ENCODE peak calls at places on chromosomes 6 and 20, in eight cellular contexts. H is HCT116, W is GM12878, C is HepG2, N is K562, P is H1, G is SK-N-SH, D is endothelial cell of umbilical vein. E is an unnamed sample.

GRCh38 chr20:48025061-48025515 is 239.8 kb upstream of the SULF2 start:
- DNase-seq in W (no peak), D (no peak), C (no peak), P (no peak), G (peak; percentile 76), N (no peak), H (no peak), E (peak; percentile 21)

GRCh38 chr6:43851204-43851855 is 81.3 kb downstream of the VEGFA start:
- DNase-seq in P (no peak), D (no peak), C (peak; percentile 36), G (no peak), H (no peak), N (no peak), W (no peak), E (peak; percentile 41)

GRCh38 chr6:2911171-2911570 is 8.1 kb upstream of the SERPINB9 start:
- DNase-seq in N (no peak), W (no peak), P (no peak), C (no peak), D (no peak), H (no peak), G (no peak), E (no peak)

GRCh38 chr6:39310542-39310941 is 3.7 kb downstream of the KCNK17 start:
- DNase-seq in P (no peak), D (no peak), N (no peak), W (no peak), G (no peak), H (no peak), C (no peak), E (no peak)

GRCh38 chr20:19540401-19540800 is 217.7 kb upstream of the RIN2 start:
- DNase-seq in C (no peak), G (no peak), N (no peak), W (no peak), D (no peak), H (no peak), P (no peak), E (no peak)

GRCh38 chr20:7571521-7572065 is 368.7 kb downstream of the HAO1 start:
- DNase-seq in D (no peak), P (no peak), N (no peak), W (no peak), C (no peak), G (no peak), H (no peak), E (no peak)

GRCh38 chr6:38436726-38437465 is 202.8 kb downstream of the BTBD9 start:
- DNase-seq in P (no peak), W (no peak), N (no peak), H (peak; percentile 22), G (peak; percentile 60), C (no peak), D (peak; percentile 65), E (no peak)

GRCh38 chr6:116451916-116452315 is 9.3 kb upstream of the CALHM6 start:
- DNase-seq in H (no peak), D (no peak), W (no peak), C (no peak), N (no peak), G (no peak), P (no peak), E (no peak)

GRCh38 chr6:161141173-161141572 is 132.7 kb downstream of the AGPAT4 start:
- DNase-seq in W (no peak), D (no peak), P (no peak), C (no peak), G (no peak), N (peak; percentile 53), H (no peak), E (no peak)

GRCh38 chr6:39361657-39362486 is 39.4 kb upstream of the KCNK16 start:
- DNase-seq in G (peak; percentile 88), P (peak; percentile 49), H (peak; percentile 48), W (no peak), C (peak; percentile 45), N (peak; percentile 82), D (peak; percentile 53), E (peak; percentile 93)

GRCh38 chr6:28269492-28269891 is 2.5 kb downstream of the ZSCAN26 start:
- DNase-seq in N (peak; percentile 34), W (no peak), C (no peak), H (peak; percentile 64), D (peak; percentile 75), G (no peak), P (no peak), E (no peak)

GRCh38 chr6:153618371-153619328 is 420.4 kb upstream of the OPRM1 start:
- DNase-seq in H (no peak), C (no peak), W (no peak), G (no peak), N (no peak), D (no peak), P (no peak), E (no peak)

GRCh38 chr6:129488313-129488712 is 221.7 kb downstream of the ARHGAP18 start:
- DNase-seq in C (no peak), W (no peak), H (no peak), N (no peak), P (no peak), D (no peak), G (no peak), E (no peak)

GRCh38 chr20:18663932-18664331 is 76.1 kb downstream of the DTD1 start:
- DNase-seq in D (no peak), P (no peak), W (no peak), H (no peak), G (no peak), C (no peak), N (no peak), E (no peak)

GRCh38 chr6:13854716-13855250 is 40.4 kb upstream of the MCUR1 start:
- DNase-seq in D (no peak), P (no peak), H (no peak), C (no peak), N (no peak), W (no peak), G (no peak), E (no peak)

GRCh38 chr6:490251-491037 is 98.9 kb downstream of the IRF4 start:
- DNase-seq in D (no peak), C (no peak), N (no peak), P (no peak), H (no peak), W (peak; percentile 39), G (no peak), E (no peak)

GRCh38 chr6:111171577-111172400 is 84.5 kb downstream of the SLC16A10 start:
- DNase-seq in W (no peak), D (no peak), N (no peak), P (no peak), C (no peak), G (no peak), H (no peak), E (no peak)

GRCh38 chr6:119858901-119859300 is 509.3 kb upstream of the MAN1A1 start:
- DNase-seq in D (no peak), C (no peak), W (no peak), N (no peak), P (no peak), H (no peak), G (no peak), E (no peak)

GRCh38 chr20:11159728-11160127 is 485.9 kb upstream of the JAG1 start:
- DNase-seq in H (no peak), C (no peak), D (peak; percentile 72), P (no peak), N (no peak), W (peak; percentile 23), G (no peak), E (no peak)

GRCh38 chr20:59682603-59683002 is 78.3 kb downstream of the PHACTR3 start:
- DNase-seq in P (no peak), N (no peak), C (no peak), H (no peak), W (no peak), G (no peak), D (no peak), E (no peak)

GRCh38 chr6:42224222-42225042 is 6.8 kb upstream of the MRPS10 start:
- DNase-seq in H (peak; percentile 97), P (no peak), C (peak; percentile 48), W (peak; percentile 94), D (peak; percentile 46), G (no peak), N (no peak), E (no peak)

GRCh38 chr20:32702706-32703425 is 29.1 kb upstream of the C20orf203 start:
- DNase-seq in N (peak; percentile 7), P (no peak), H (no peak), G (no peak), D (no peak), W (no peak), C (no peak), E (no peak)

GRCh38 chr6:143027058-143027457 is 33.6 kb upstream of the AIG1 start:
- DNase-seq in G (no peak), N (no peak), W (no peak), D (peak; percentile 61), H (peak; percentile 7), P (peak; percentile 27), C (peak; percentile 38), E (peak; percentile 82)

GRCh38 chr6:74969591-74970267 is 236.1 kb downstream of the COL12A1 start:
- DNase-seq in N (no peak), P (no peak), W (no peak), D (peak; percentile 80), H (no peak), G (no peak), C (no peak), E (no peak)

GRCh38 chr6:74967821-74968220 is 238.0 kb downstream of the COL12A1 start:
- DNase-seq in D (no peak), W (no peak), C (no peak), H (no peak), G (no peak), N (no peak), P (no peak), E (peak; percentile 20)

GRCh38 chr6:74973621-74974020 is 232.2 kb downstream of the COL12A1 start:
- DNase-seq in H (no peak), D (no peak), G (no peak), C (no peak), N (no peak), W (no peak), P (no peak), E (no peak)

GRCh38 chr6:74976026-74976425 is 229.8 kb downstream of the COL12A1 start:
- DNase-seq in P (no peak), W (no peak), C (no peak), G (no peak), D (no peak), N (no peak), H (no peak), E (no peak)

GRCh38 chr6:74971631-74972030 is 234.2 kb downstream of the COL12A1 start:
- DNase-seq in P (no peak), W (no peak), G (no peak), N (no peak), H (no peak), D (peak; percentile 5), C (no peak), E (no peak)
- TF ChIP-seq POLR2AphosphoS5 in P (no peak), W (no peak), G (no peak), N (no peak), H (no peak), D (no peak), C (no peak), E (no peak)

GRCh38 chr20:63573739-63574131 is 304 bp downstream of the HELZ2 start:
- DNase-seq in P (no peak), W (no peak), H (no peak), D (peak; percentile 10), G (no peak), N (no peak), C (no peak), E (no peak)
- H2AFZ ChIP-seq in P (no peak overlapping the region), W (no peak overlapping the region), H (no peak overlapping the region), D (peak overlapping the region; percentile 88), G (peak overlapping the region; percentile 23), N (peak overlapping the region; percentile 59), C (no peak overlapping the region), E (no peak overlapping the region)

GRCh38 chr20:51121272-51121671 is 98.4 kb upstream of the KCNG1 start:
- DNase-seq in H (no peak), D (no peak), P (no peak), N (no peak), C (no peak), W (no peak), G (no peak), E (no peak)
- TF ChIP-seq POLR2AphosphoS5 in H (no peak), D (no peak), P (no peak), N (no peak), C (no peak), W (no peak), G (no peak), E (no peak)

GRCh38 chr6:134057478-134057877 is 5.1 kb upstream of the SLC2A12 start:
- DNase-seq in P (no peak), D (no peak), C (no peak), N (no peak), H (no peak), G (no peak), W (no peak), E (no peak)
- H2AFZ ChIP-seq in P (peak overlapping the region; percentile 66), D (no peak overlapping the region), C (no peak overlapping the region), N (peak overlapping the region; percentile 7), H (no peak overlapping the region), G (peak overlapping the region; percentile 65), W (peak overlapping the region; percentile 28), E (peak overlapping the region; percentile 57)

E was measured in GM23338.